ENCODE peak calls at places on chromosomes 12 and 14, in six cellular contexts. R, A, G, V, J and C are unnamed samples.

GRCh38 chr12:79897617-79898016 is 37.3 kb downstream of the PPP1R12A start:
- DNase-seq in R (peak; percentile 85), A (no peak), G (no peak), J (no peak), V (no peak), C (peak; percentile 4)

GRCh38 chr12:58509116-58509885 is 411.0 kb downstream of the LRIG3 start:
- DNase-seq in A (no peak), G (no peak), J (no peak), R (peak; percentile 93), V (no peak), C (no peak)

GRCh38 chr12:49874142-49874897 is 29.4 kb downstream of the FAIM2 start:
- DNase-seq in V (no peak), G (no peak), A (no peak), R (no peak), J (no peak), C (peak; percentile 15)

GRCh38 chr14:60212503-60213371 is 36.3 kb upstream of the PPM1A start:
- DNase-seq in J (no peak), G (no peak), V (no peak), A (no peak), R (no peak), C (no peak)

GRCh38 chr12:57240926-57241555 is 9.9 kb downstream of the STAC3 start:
- DNase-seq in R (no peak), J (no peak), V (no peak), A (peak; percentile 70), G (no peak), C (peak; percentile 86)

GRCh38 chr12:1939745-1940607 is 21.5 kb upstream of the CACNA2D4 start:
- DNase-seq in J (peak; percentile 92), V (peak; percentile 67), G (peak; percentile 77), A (peak; percentile 80), R (peak; percentile 63), C (peak; percentile 84)

GRCh38 chr12:57241556-57242310 is 9.3 kb downstream of the STAC3 start:
- DNase-seq in R (no peak), V (no peak), G (no peak), A (no peak), J (no peak), C (peak; percentile 70)

GRCh38 chr12:77954156-77954555 is 123.5 kb downstream of the NAV3 start:
- DNase-seq in A (no peak), V (no peak), R (peak; percentile 47), G (no peak), J (no peak), C (no peak)

GRCh38 chr12:19030180-19030579 is 99.4 kb upstream of the PLEKHA5 start:
- DNase-seq in R (peak; percentile 50), J (no peak), V (no peak), G (no peak), A (no peak), C (no peak)

GRCh38 chr14:71193663-71194062 is 286.4 kb downstream of the PCNX1 start:
- DNase-seq in R (peak; percentile 52), G (no peak), J (no peak), A (no peak), V (no peak), C (no peak)

GRCh38 chr14:69152181-69152943 is 557 bp downstream of the DCAF5 start:
- DNase-seq in J (no peak), G (no peak), A (peak; percentile 57), R (no peak), V (peak; percentile 54), C (peak; percentile 77)

GRCh38 chr12:84842406-84843013 is 70.1 kb downstream of the SLC6A15 start:
- DNase-seq in R (peak; percentile 65), V (peak; percentile 6), G (no peak), A (peak; percentile 12), J (peak; percentile 3), C (peak; percentile 2)

GRCh38 chr12:121288158-121288848 is 8.2 kb downstream of the CAMKK2 start:
- DNase-seq in G (no peak), A (no peak), R (no peak), V (no peak), J (no peak), C (peak; percentile 59)

GRCh38 chr14:80216818-80217217 is 5.5 kb upstream of the DIO2 start:
- DNase-seq in A (no peak), V (no peak), R (peak; percentile 14), G (no peak), J (no peak), C (no peak)

GRCh38 chr14:102507891-102508312 is 1.7 kb downstream of the ANKRD9 start:
- DNase-seq in G (no peak), R (no peak), V (no peak), J (no peak), A (no peak), C (peak; percentile 73)

GRCh38 chr12:12480074-12480473 is 82.6 kb downstream of the DUSP16 start:
- DNase-seq in G (no peak), R (no peak), J (no peak), V (no peak), A (no peak), C (no peak)

GRCh38 chr14:74463697-74464096 is 29.4 kb downstream of the NPC2 start:
- DNase-seq in J (no peak), V (no peak), R (no peak), A (no peak), G (no peak), C (no peak)

GRCh38 chr12:58557156-58557555 is 363.1 kb downstream of the LRIG3 start:
- DNase-seq in A (no peak), R (peak; percentile 62), G (no peak), V (no peak), J (no peak), C (no peak)

GRCh38 chr14:100673085-100673806 is 53.4 kb upstream of the DLK1 start:
- DNase-seq in A (peak; percentile 68), J (no peak), R (peak; percentile 8), G (peak; percentile 68), V (peak; percentile 57), C (peak; percentile 91)

GRCh38 chr12:26195250-26195640 is at the start of gene SSPN:
- DNase-seq in G (peak; percentile 84), R (no peak), V (no peak), A (peak; percentile 83), J (no peak), C (peak; percentile 57)

GRCh38 chr12:81987351-81987750 is 228.2 kb upstream of the PPFIA2 start:
- DNase-seq in A (no peak), J (no peak), R (no peak), G (no peak), V (no peak), C (no peak)

GRCh38 chr14:71652368-71652767 is 279.9 kb upstream of the RGS6 start:
- DNase-seq in R (no peak), J (no peak), A (no peak), V (no peak), G (no peak), C (no peak)

GRCh38 chr12:53674977-53675700 is 744 bp downstream of the ATP5MC2 start:
- DNase-seq in G (no peak), R (peak; percentile 15), V (peak; percentile 25), A (no peak), J (no peak), C (no peak)

GRCh38 chr12:89038831-89039509 is 313.3 kb downstream of the DUSP6 start:
- DNase-seq in G (no peak), J (no peak), V (no peak), R (peak; percentile 12), A (no peak), C (no peak)

GRCh38 chr14:43528321-43528720 is 978.8 kb downstream of the FSCB start:
- DNase-seq in R (no peak), G (no peak), A (no peak), V (no peak), J (no peak), C (no peak)

GRCh38 chr14:25017562-25017961 is 32.4 kb downstream of the STXBP6 start:
- DNase-seq in G (no peak), A (no peak), J (no peak), V (no peak), R (no peak), C (no peak)

DNA sequence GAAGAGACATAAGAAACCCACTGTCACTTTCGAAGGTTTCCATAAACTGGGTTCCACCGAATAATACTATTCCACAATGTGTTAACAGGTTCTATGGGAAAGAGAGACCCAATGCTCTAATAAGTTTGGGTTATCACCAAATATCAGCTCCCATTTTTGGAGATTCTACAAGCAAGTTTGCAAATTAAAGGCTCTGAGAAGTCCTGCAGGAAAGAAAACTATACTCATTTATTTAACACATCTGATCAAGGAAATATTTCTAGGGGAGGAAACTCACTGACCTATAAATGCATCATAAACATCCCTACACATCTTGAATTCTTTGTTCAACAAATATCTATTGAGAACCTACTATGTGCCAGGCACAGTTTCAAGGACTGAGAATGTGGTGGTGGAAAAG is 161.4 kb downstream of the KSR2 start:
- DNase-seq in A (no peak), R (no peak), G (no peak), J (no peak), V (no peak), C (no peak)
- H3K27me3 ChIP-seq in A (peaks cover 3% of the 10 kb centered on the region), R (no peaks in the 10 kb centered on the region), G (no peaks in the 10 kb centered on the region), J (no peaks in the 10 kb centered on the region), V (peaks cover 34% of the 10 kb centered on the region), C (no peaks in the 10 kb centered on the region)

GRCh38 chr14:94181835-94182234 is 7.7 kb downstream of the PPP4R4 start:
- DNase-seq in V (no peak), G (no peak), R (no peak), A (no peak), J (no peak), C (no peak)

GRCh38 chr14:94177806-94178205 is 3.7 kb downstream of the PPP4R4 start:
- DNase-seq in G (no peak), V (no peak), J (no peak), A (no peak), R (peak; percentile 76), C (peak; percentile 53)

GRCh38 chr14:94176808-94177207 is 2.7 kb downstream of the PPP4R4 start:
- DNase-seq in G (no peak), A (no peak), V (no peak), J (no peak), R (peak; percentile 96), C (no peak)

GRCh38 chr14:94179244-94179643 is 5.1 kb downstream of the PPP4R4 start:
- DNase-seq in G (no peak), A (no peak), J (no peak), V (no peak), R (no peak), C (no peak)

DNA sequence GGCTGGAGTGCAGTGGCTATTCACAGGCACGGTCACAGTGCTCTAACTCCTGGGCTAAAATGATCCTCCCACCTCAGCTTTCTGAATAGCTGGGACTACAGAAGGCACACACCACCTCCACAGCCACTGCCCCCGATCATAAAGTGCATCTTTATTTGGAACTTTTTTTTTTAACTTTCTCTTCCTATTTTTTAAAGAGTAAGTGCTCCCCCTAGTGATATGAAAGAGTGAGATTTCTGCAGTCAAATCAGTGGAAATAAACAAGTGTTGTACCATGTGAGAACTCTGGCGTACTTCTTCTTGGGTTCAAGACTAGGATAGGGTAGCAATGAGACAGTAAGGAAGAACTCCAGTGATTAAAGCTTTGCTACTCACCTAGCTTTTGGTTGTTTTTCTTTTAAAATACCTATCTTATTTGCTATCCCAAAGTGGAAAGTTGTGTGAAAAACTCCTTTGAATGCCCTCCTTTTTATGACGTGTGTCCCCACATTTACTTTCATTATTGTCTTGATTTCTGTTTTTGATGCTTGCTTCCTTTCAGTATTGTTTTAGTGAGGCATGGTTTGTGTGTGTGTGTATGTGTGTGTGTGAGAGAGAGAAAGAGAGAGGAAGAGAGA is 6.6 kb downstream of the PPP4R4 start:
- DNase-seq in G (no peak), V (peak; percentile 12), A (no peak), J (peak; percentile 57), R (peak; percentile 50), C (no peak)
- H3K27me3 ChIP-seq in G (no peaks in the 10 kb centered on the region), V (no peaks in the 10 kb centered on the region), A (no peaks in the 10 kb centered on the region), J (no peaks in the 10 kb centered on the region), R (no peaks in the 10 kb centered on the region), C (peaks cover 8% of the 10 kb centered on the region)

GRCh38 chr14:96735509-96735908 is 61.7 kb upstream of the VRK1 start:
- DNase-seq in G (no peak), R (no peak), V (no peak), J (no peak), A (no peak), C (no peak)
- H3K27me3 ChIP-seq in G (peaks cover 5% of the 10 kb centered on the region), R (peaks cover 4% of the 10 kb centered on the region), V (peaks cover 67% of the 10 kb centered on the region), J (peaks cover 3% of the 10 kb centered on the region), A (no peaks in the 10 kb centered on the region), C (no peaks in the 10 kb centered on the region)

GRCh38 chr12:115338566-115339294 is 654.8 kb upstream of the TBX3 start:
- DNase-seq in A (no peak), R (peak; percentile 26), J (no peak), G (no peak), V (no peak), C (no peak)
- H3K27me3 ChIP-seq in A (peaks cover 22% of the 10 kb centered on the region), R (no peaks in the 10 kb centered on the region), J (no peaks in the 10 kb centered on the region), G (no peaks in the 10 kb centered on the region), V (peaks cover 8% of the 10 kb centered on the region), C (no peaks in the 10 kb centered on the region)